ENCODE peak calls at places on chromosome 22, in five cellular contexts. S is NCI-H2107, J is right atrium auricular region, O is T-cell, H is body of pancreas. N is an unnamed sample.

GRCh38 chr22:17633217-17633997 is 4.9 kb upstream of the ATP6V1E1 start:
- DNase-seq in S (no peak), J (no peak), O (no peak), H (no peak), N (no peak)

GRCh38 chr22:40533712-40534378 is 102.7 kb downstream of the MRTFA start:
- DNase-seq in S (no peak), J (no peak), O (peak; percentile 64), H (no peak), N (no peak)

GRCh38 chr22:23713696-23714595 is 23.1 kb downstream of the RGL4 start:
- DNase-seq in S (no peak), J (no peak), O (no peak), H (no peak), N (no peak)

GRCh38 chr22:40874016-40874415 is 12.1 kb upstream of the DNAJB7 start:
- DNase-seq in S (no peak), J (no peak), O (no peak), H (no peak), N (no peak)

GRCh38 chr22:24521791-24522245 is 26.7 kb downstream of the UPB1 start:
- DNase-seq in S (peak; percentile 29), J (no peak), O (peak; percentile 10), H (peak; percentile 83), N (no peak)

GRCh38 chr22:19848298-19849224 is 6.1 kb downstream of the GNB1L start:
- DNase-seq in S (no peak), J (peak; percentile 44), O (no peak), H (peak; percentile 92), N (no peak)

GRCh38 chr22:35353318-35353717 is 27.6 kb upstream of the HMOX1 start:
- DNase-seq in S (no peak), J (no peak), O (no peak), H (no peak), N (no peak)

GRCh38 chr22:28023774-28024173 is 104.7 kb upstream of the PITPNB start:
- DNase-seq in S (no peak), J (peak; percentile 34), O (no peak), H (no peak), N (no peak)

GRCh38 chr22:43411040-43411919 is 534 bp upstream of the MPPED1 start:
- DNase-seq in S (no peak), J (no peak), O (no peak), H (no peak), N (no peak)

GRCh38 chr22:28801845-28802594 is 1.7 kb upstream of the XBP1 start:
- DNase-seq in S (no peak), J (no peak), O (no peak), H (peak; percentile 82), N (no peak)

GRCh38 chr22:31496735-31497146 is 405 bp downstream of the SFI1 start:
- DNase-seq in S (no peak), J (no peak), O (no peak), H (peak; percentile 23), N (no peak)

GRCh38 chr22:45883811-45884170 is 93.2 kb downstream of the WNT7B start:
- DNase-seq in S (no peak), J (no peak), O (no peak), H (no peak), N (no peak)

GRCh38 chr22:20422965-20423635 is 14.5 kb downstream of the SCARF2 start:
- DNase-seq in S (no peak), J (no peak), O (no peak), H (peak; percentile 82), N (no peak)

GRCh38 chr22:43530864-43531201 is 119.0 kb downstream of the MPPED1 start:
- DNase-seq in S (no peak), J (no peak), O (no peak), H (no peak), N (no peak)

GRCh38 chr22:20508815-20509271 is 1.4 kb downstream of the MED15 start:
- DNase-seq in S (no peak), J (no peak), O (no peak), H (no peak), N (no peak)

GRCh38 chr22:46734830-46735453 is 3.1 kb downstream of the CERK start:
- DNase-seq in S (no peak), J (no peak), O (peak; percentile 74), H (peak; percentile 53), N (no peak)

GRCh38 chr22:44975444-44976262 is 34.2 kb downstream of the PHF21B start:
- DNase-seq in S (no peak), J (no peak), O (peak; percentile 26), H (peak; percentile 51), N (no peak)

GRCh38 chr22:50067244-50067643 is 9.1 kb upstream of the TTLL8 start:
- DNase-seq in S (no peak), J (no peak), O (no peak), H (no peak), N (no peak)

GRCh38 chr22:48319321-48320047 is 1508.2 kb downstream of the BRD1 start:
- DNase-seq in S (no peak), J (no peak), O (no peak), H (no peak), N (no peak)

GRCh38 chr22:25282346-25282670 is 62.9 kb downstream of the CRYBB2 start:
- DNase-seq in S (no peak), J (no peak), O (no peak), H (no peak), N (no peak)